ENCODE peak calls at places on chromosomes 11 and 22, in four cellular contexts. E is activated CD4-positive, alpha-beta T cell treated with anti-CD3 and anti-CD28 coated beads, Interleukin-2, amount 50 U/mL, for 1 hour; I is stimulated activated CD8-positive, alpha-beta memory T cell treated with anti-CD3 and anti-CD28 coated beads, Interleukin-15, amount 100 ng/mL, for 4 hours; S is CD8-positive, alpha-beta memory T cell. O is an unnamed sample.

GRCh38 chr22:39530692-39531331 is 1.7 kb downstream of the RPS19BP1 start:
- DNase-seq in I (no peak), S (no peak), E (no peak), O (no peak)

GRCh38 chr11:65773784-65774411 is 6.9 kb downstream of the AP5B1 start:
- DNase-seq in I (no peak), E (no peak), S (no peak), O (no peak)

GRCh38 chr11:9276571-9276970 is 11.4 kb upstream of the DENND5A start:
- DNase-seq in E (no peak), S (no peak), I (no peak), O (no peak)

GRCh38 chr11:16598032-16598431 is 140.4 kb upstream of the C11orf58 start:
- DNase-seq in E (no peak), I (no peak), S (no peak), O (no peak)

GRCh38 chr22:43883012-43883661 is 8.7 kb downstream of the PNPLA5 start:
- DNase-seq in E (peak), S (peak), I (no peak), O (peak)

GRCh38 chr11:75673977-75674582 is 5.2 kb upstream of the MAP6 start:
- DNase-seq in I (no peak), S (no peak), E (no peak), O (no peak)

GRCh38 chr22:22021160-22021750 is 38.7 kb upstream of the TOP3B start:
- DNase-seq in E (no peak), I (no peak), S (no peak), O (no peak)

GRCh38 chr11:104015649-104016415 is 20.6 kb upstream of the DDI1 start:
- DNase-seq in E (no peak), S (no peak), I (no peak), O (no peak)

GRCh38 chr11:1304376-1304775 is 5.1 kb downstream of the TOLLIP start:
- DNase-seq in S (no peak), E (no peak), I (no peak), O (no peak)

GRCh38 chr11:122874991-122875390 is 7.6 kb upstream of the JHY start:
- DNase-seq in S (no peak), E (no peak), I (no peak), O (no peak)

GRCh38 chr11:119518746-119519382 is 95.9 kb upstream of the THY1 start:
- DNase-seq in I (no peak), E (no peak), S (no peak), O (no peak)

GRCh38 chr11:123183391-123184099 is 11.5 kb downstream of the CLMP start:
- DNase-seq in E (no peak), I (no peak), S (no peak), O (no peak)

GRCh38 chr11:83649468-83649915 is 363.3 kb upstream of the CCDC90B start:
- DNase-seq in S (no peak), I (no peak), E (no peak), O (peak)

GRCh38 chr11:119169272-119169719 is 771 bp downstream of the NLRX1 start:
- DNase-seq in E (peak), I (no peak), S (no peak), O (no peak)

GRCh38 chr22:20948450-20948849 is 18.6 kb upstream of the AIFM3 start:
- DNase-seq in S (no peak), I (no peak), E (no peak), O (no peak)

GRCh38 chr11:47302853-47303252 is 32.9 kb downstream of the MADD start:
- DNase-seq in I (no peak), S (no peak), E (no peak), O (no peak)

GRCh38 chr11:34650528-34650927 is 29.6 kb downstream of the EHF start:
- DNase-seq in E (peak), I (peak), S (peak), O (no peak)